ENCODE peak calls at places on chromosomes 7 and 10, in six cellular contexts. M is WERI-Rb-1; Q is neuronal stem cell; R is GM12865; G is epithelial cell of proximal tubule; P is naive thymus-derived CD4-positive, alpha-beta T cell. F is an unnamed sample.

GRCh38 chr10:32905466-32905865 is 52.6 kb downstream of the ITGB1 start:
- DNase-seq in M (no peak), Q (no peak), R (no peak), G (no peak), P (no peak), F (no peak)

GRCh38 chr7:770786-771185 is 43.7 kb upstream of the PRKAR1B start:
- DNase-seq in M (no peak), Q (no peak), R (no peak), G (peak; percentile 73), P (no peak), F (peak; percentile 49)

GRCh38 chr7:37970211-37970610 is 49.8 kb downstream of the EPDR1 start:
- DNase-seq in M (no peak), Q (no peak), R (no peak), G (no peak), P (no peak), F (no peak)

GRCh38 chr7:43390601-43391000 is 192.3 kb upstream of the STK17A start:
- DNase-seq in M (no peak), Q (no peak), R (no peak), G (peak; percentile 39), P (no peak), F (no peak)

GRCh38 chr10:60629332-60629731 is 148.9 kb upstream of the CDK1 start:
- DNase-seq in M (no peak), Q (no peak), R (no peak), G (no peak), P (no peak), F (no peak)

GRCh38 chr7:149467321-149467859 is 6.5 kb upstream of the ZNF777 start:
- DNase-seq in M (no peak), Q (no peak), R (no peak), G (no peak), P (no peak), F (no peak)

GRCh38 chr10:43944742-43945730 is 296.4 kb upstream of the ZNF32 start:
- DNase-seq in M (no peak), Q (no peak), R (no peak), G (no peak), P (no peak), F (no peak)

GRCh38 chr7:6487184-6487545 is 39.4 kb upstream of the DAGLB start:
- DNase-seq in M (no peak), Q (no peak), R (no peak), G (no peak), P (no peak), F (no peak)

GRCh38 chr10:7121154-7121797 is 289.6 kb downstream of the SFMBT2 start:
- DNase-seq in M (peak; percentile 7), Q (peak; percentile 54), R (peak; percentile 61), G (no peak), P (peak; percentile 79), F (peak; percentile 35)

GRCh38 chr7:36509962-36510361 is 120.3 kb downstream of the ANLN start:
- DNase-seq in M (no peak), Q (no peak), R (no peak), G (no peak), P (no peak), F (no peak)

GRCh38 chr10:93352638-93353383 is 129.3 kb downstream of the MYOF start:
- DNase-seq in M (no peak), Q (peak; percentile 46), R (peak; percentile 35), G (no peak), P (peak; percentile 16), F (peak; percentile 54)

GRCh38 chr7:42843209-42843800 is 68.6 kb downstream of the C7orf25 start:
- DNase-seq in M (peak; percentile 57), Q (peak; percentile 29), R (peak; percentile 3), G (no peak), P (no peak), F (peak; percentile 47)

GRCh38 chr7:44308741-44309270 is 16.6 kb downstream of the CAMK2B start:
- DNase-seq in M (no peak), Q (no peak), R (no peak), G (no peak), P (no peak), F (no peak)

GRCh38 chr7:113890326-113891030 is 28.3 kb downstream of the PPP1R3A start:
- DNase-seq in M (no peak), Q (no peak), R (no peak), G (no peak), P (no peak), F (peak; percentile 57)

GRCh38 chr10:11743461-11744338 is 1.5 kb downstream of the ECHDC3 start:
- DNase-seq in M (no peak), Q (no peak), R (no peak), G (no peak), P (no peak), F (no peak)

GRCh38 chr10:11742779-11743298 is 657 bp downstream of the ECHDC3 start:
- DNase-seq in M (no peak), Q (no peak), R (no peak), G (no peak), P (no peak), F (no peak)

GRCh38 chr10:11741608-11742007 is 574 bp upstream of the ECHDC3 start:
- DNase-seq in M (no peak), Q (no peak), R (no peak), G (no peak), P (no peak), F (no peak)

GRCh38 chr10:11740907-11741306 is 1.3 kb upstream of the ECHDC3 start:
- DNase-seq in M (no peak), Q (no peak), R (no peak), G (no peak), P (no peak), F (no peak)

GRCh38 chr10:11742009-11742778 is at the start of gene ECHDC3:
- DNase-seq in M (peak; percentile 33), Q (peak; percentile 26), R (peak; percentile 49), G (no peak), P (peak; percentile 29), F (peak; percentile 42)
- H3K4me3 ChIP-seq in M (peak within 1 kb of the TSS; percentile 57), Q (peak within 1 kb of the TSS; percentile 83), R (peak within 1 kb of the TSS; percentile 53), G (peak within 1 kb of the TSS; percentile 74), P (peak within 1 kb of the TSS; percentile 56), F (peak within 1 kb of the TSS; percentile 49)

DNA sequence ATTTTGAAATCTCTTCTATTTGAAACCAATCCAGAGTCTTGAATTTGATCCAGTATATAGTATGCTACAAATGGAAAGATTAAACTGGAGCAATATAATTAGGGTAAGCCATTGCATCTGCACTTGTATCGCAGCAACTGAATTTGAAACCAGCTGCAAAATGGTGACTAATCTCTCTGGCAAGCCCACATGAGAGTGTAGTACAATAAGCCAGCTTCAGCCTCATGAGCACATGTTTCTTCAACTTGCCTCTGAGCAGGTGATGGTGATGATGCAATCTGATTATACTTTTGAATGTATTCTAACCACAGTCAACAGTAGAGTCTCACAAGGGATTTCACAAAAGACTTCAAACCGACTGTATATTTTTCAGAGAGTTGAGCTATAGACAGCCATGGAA is 828 bp upstream of the RPA3 start:
- DNase-seq in M (peak; percentile 53), Q (no peak), R (peak; percentile 89), G (peak; percentile 82), P (peak; percentile 2), F (peak; percentile 95)
- H3K4me3 ChIP-seq in M (no peak overlapping the region), Q (no peak overlapping the region), R (no peak overlapping the region), G (no peak overlapping the region), P (no peak overlapping the region), F (no peak overlapping the region)

GRCh38 chr7:77362905-77363304 is 53.2 kb downstream of the GSAP start:
- DNase-seq in M (no peak), Q (no peak), R (no peak), G (no peak), P (no peak), F (no peak)
- H3K4me3 ChIP-seq in M (no peak overlapping the region), Q (no peak overlapping the region), R (no peak overlapping the region), G (no peak overlapping the region), P (no peak overlapping the region), F (no peak overlapping the region)

GRCh38 chr10:88949912-88950664 is 2.5 kb downstream of the ACTA2 start:
- DNase-seq in M (no peak), Q (no peak), R (no peak), G (no peak), P (no peak), F (peak; percentile 33)
- H3K4me3 ChIP-seq in M (no peak overlapping the region), Q (no peak overlapping the region), R (no peak overlapping the region), G (no peak overlapping the region), P (no peak overlapping the region), F (no peak overlapping the region)

GRCh38 chr7:70415179-70415972 is 716.6 kb upstream of the GALNT17 start:
- DNase-seq in M (no peak), Q (no peak), R (peak; percentile 13), G (no peak), P (no peak), F (no peak)
- H3K4me3 ChIP-seq in M (no peak overlapping the region), Q (no peak overlapping the region), R (no peak overlapping the region), G (no peak overlapping the region), P (no peak overlapping the region), F (no peak overlapping the region)

GRCh38 chr7:56537477-56537876 is 421.3 kb upstream of the NUPR2 start:
- DNase-seq in M (no peak), Q (no peak), R (no peak), G (no peak), P (no peak), F (no peak)

GRCh38 chr7:56538541-56539429 is 422.6 kb upstream of the NUPR2 start:
- DNase-seq in M (no peak), Q (no peak), R (no peak), G (no peak), P (no peak), F (no peak)

DNA sequence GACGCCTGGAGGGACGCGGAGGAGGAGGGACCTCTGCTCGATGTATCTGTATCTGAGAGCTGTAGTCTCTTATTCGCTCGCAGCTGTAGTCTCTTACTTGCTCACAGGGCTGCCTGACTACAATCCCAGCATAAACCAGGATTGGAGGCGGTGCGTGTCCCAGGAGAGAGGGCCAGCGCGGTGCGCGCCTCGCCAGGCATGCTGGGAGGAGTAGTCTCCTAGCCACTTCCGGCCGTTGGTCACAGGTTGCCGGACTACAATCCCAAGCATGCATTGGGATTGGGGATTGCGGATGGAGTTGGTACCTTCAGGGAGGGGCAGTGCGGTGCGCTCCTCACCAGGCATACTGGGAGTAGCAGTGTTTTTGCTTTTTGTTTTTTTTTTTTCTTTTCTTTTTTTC is 421.7 kb upstream of the NUPR2 start:
- DNase-seq in M (peak; percentile 14), Q (no peak), R (no peak), G (no peak), P (no peak), F (no peak)
- H3K4me3 ChIP-seq in M (no peak overlapping the region), Q (no peak overlapping the region), R (no peak overlapping the region), G (no peak overlapping the region), P (no peak overlapping the region), F (no peak overlapping the region)

DNA sequence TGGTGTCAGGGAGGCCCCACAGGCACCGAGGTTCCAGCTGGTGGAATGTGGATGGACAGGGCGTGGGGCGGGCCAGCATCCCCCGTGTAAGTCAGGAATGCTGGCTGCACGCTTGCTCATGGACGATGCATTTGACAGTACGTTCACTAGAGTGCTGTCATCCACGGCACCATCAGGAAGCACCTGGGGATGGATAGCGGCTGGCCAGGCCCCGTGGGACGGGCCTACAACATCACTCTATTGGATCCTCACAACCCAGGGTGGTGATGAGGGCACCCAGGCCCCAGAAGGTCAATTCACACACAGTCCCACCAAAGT is 63.6 kb downstream of the INSIG1 start:
- DNase-seq in M (no peak), Q (no peak), R (no peak), G (no peak), P (no peak), F (no peak)
- H3K4me3 ChIP-seq in M (no peak overlapping the region), Q (no peak overlapping the region), R (no peak overlapping the region), G (no peak overlapping the region), P (no peak overlapping the region), F (no peak overlapping the region)

GRCh38 chr7:142797799-142798377 is 27.1 kb downstream of the PRSS2 start:
- DNase-seq in M (no peak), Q (no peak), R (no peak), G (no peak), P (no peak), F (no peak)
- H3K4me3 ChIP-seq in M (no peak overlapping the region), Q (peak overlapping the region; percentile 79), R (peak overlapping the region; percentile 69), G (no peak overlapping the region), P (peak overlapping the region; percentile 83), F (peak overlapping the region; percentile 58)

GRCh38 chr7:74023037-74023436 is 4.9 kb upstream of the ELN start:
- DNase-seq in M (no peak), Q (no peak), R (no peak), G (no peak), P (no peak), F (peak; percentile 52)
- H3K4me3 ChIP-seq in M (no peak overlapping the region), Q (no peak overlapping the region), R (no peak overlapping the region), G (no peak overlapping the region), P (no peak overlapping the region), F (no peak overlapping the region)

F was measured in astrocyte of the spinal cord.